ENCODE peak calls at places on chromosomes 11 and 22, in four cellular contexts. One of them, this sample, is unnamed.

GRCh38 chr11:69560141-69560790 is 78.8 kb downstream of the LINC01488 start:
- DNase-seq in foreskin keratinocyte: peak
- DNase-seq in suprapubic skin: no peak
- DNase-seq in CD8-positive, alpha-beta memory T cell: no peak
- DNase-seq in this sample: no peak

GRCh38 chr22:37533995-37534394 is 14.8 kb upstream of the CARD10 start:
- DNase-seq in CD8-positive, alpha-beta memory T cell: no peak
- DNase-seq in foreskin keratinocyte: peak
- DNase-seq in suprapubic skin: no peak
- DNase-seq in this sample: no peak

GRCh38 chr11:13778345-13778744 is 109.9 kb downstream of the FAR1 start:
- DNase-seq in foreskin keratinocyte: no peak
- DNase-seq in CD8-positive, alpha-beta memory T cell: no peak
- DNase-seq in suprapubic skin: no peak
- DNase-seq in this sample: no peak

GRCh38 chr22:42433754-42434153 is 1.6 kb upstream of the NFAM1 start:
- DNase-seq in suprapubic skin: no peak
- DNase-seq in CD8-positive, alpha-beta memory T cell: no peak
- DNase-seq in foreskin keratinocyte: peak
- DNase-seq in this sample: no peak

GRCh38 chr22:21443057-21443734 is 24.0 kb upstream of the TMEM191C start:
- DNase-seq in CD8-positive, alpha-beta memory T cell: no peak
- DNase-seq in foreskin keratinocyte: no peak
- DNase-seq in suprapubic skin: peak
- DNase-seq in this sample: no peak

GRCh38 chr11:118870396-118871343 is 13.0 kb upstream of the CXCR5 start:
- DNase-seq in suprapubic skin: no peak
- DNase-seq in foreskin keratinocyte: no peak
- DNase-seq in CD8-positive, alpha-beta memory T cell: no peak
- DNase-seq in this sample: peak

GRCh38 chr11:93967258-93967657 is 53.9 kb upstream of the HEPHL1 start:
- DNase-seq in CD8-positive, alpha-beta memory T cell: no peak
- DNase-seq in foreskin keratinocyte: no peak
- DNase-seq in suprapubic skin: no peak
- DNase-seq in this sample: no peak

GRCh38 chr11:86459002-86459385 is 84.3 kb downstream of the CCDC81 start:
- DNase-seq in foreskin keratinocyte: no peak
- DNase-seq in suprapubic skin: no peak
- DNase-seq in CD8-positive, alpha-beta memory T cell: no peak
- DNase-seq in this sample: no peak

GRCh38 chr11:16881074-16881709 is 133.0 kb downstream of the PLEKHA7 start:
- DNase-seq in foreskin keratinocyte: peak
- DNase-seq in suprapubic skin: no peak
- DNase-seq in CD8-positive, alpha-beta memory T cell: no peak
- DNase-seq in this sample: peak

GRCh38 chr11:126404367-126404766 is 48.9 kb downstream of the ST3GAL4 start:
- DNase-seq in suprapubic skin: no peak
- DNase-seq in CD8-positive, alpha-beta memory T cell: no peak
- DNase-seq in foreskin keratinocyte: no peak
- DNase-seq in this sample: no peak

GRCh38 chr11:124174001-124174400 is 9.1 kb upstream of the OR10D3 start:
- DNase-seq in foreskin keratinocyte: peak
- DNase-seq in CD8-positive, alpha-beta memory T cell: no peak
- DNase-seq in suprapubic skin: no peak
- DNase-seq in this sample: no peak

GRCh38 chr11:78138694-78139421 is 568 bp downstream of the ALG8 start:
- DNase-seq in suprapubic skin: no peak
- DNase-seq in CD8-positive, alpha-beta memory T cell: peak
- DNase-seq in foreskin keratinocyte: peak
- DNase-seq in this sample: no peak

GRCh38 chr11:95140397-95141030 is 50.9 kb downstream of the ENDOD1 start:
- DNase-seq in foreskin keratinocyte: no peak
- DNase-seq in CD8-positive, alpha-beta memory T cell: no peak
- DNase-seq in suprapubic skin: no peak
- DNase-seq in this sample: no peak

GRCh38 chr11:60193687-60194433 is 11.0 kb upstream of the MS4A6A start:
- DNase-seq in suprapubic skin: no peak
- DNase-seq in foreskin keratinocyte: peak
- DNase-seq in CD8-positive, alpha-beta memory T cell: peak
- DNase-seq in this sample: no peak

GRCh38 chr11:62514151-62514550 is 32.5 kb downstream of the AHNAK start:
- DNase-seq in foreskin keratinocyte: peak
- DNase-seq in CD8-positive, alpha-beta memory T cell: no peak
- DNase-seq in suprapubic skin: no peak
- DNase-seq in this sample: no peak

GRCh38 chr11:96101146-96101545 is 177.2 kb upstream of the MTMR2 start:
- DNase-seq in suprapubic skin: no peak
- DNase-seq in foreskin keratinocyte: no peak
- DNase-seq in CD8-positive, alpha-beta memory T cell: no peak
- DNase-seq in this sample: no peak

GRCh38 chr11:133271206-133271605 is 261.1 kb downstream of the OPCML start:
- DNase-seq in suprapubic skin: no peak
- DNase-seq in CD8-positive, alpha-beta memory T cell: no peak
- DNase-seq in foreskin keratinocyte: no peak
- DNase-seq in this sample: no peak

GRCh38 chr11:129372609-129373488 is 2.8 kb upstream of the BARX2 start:
- DNase-seq in CD8-positive, alpha-beta memory T cell: no peak
- DNase-seq in suprapubic skin: no peak
- DNase-seq in foreskin keratinocyte: no peak
- DNase-seq in this sample: no peak

GRCh38 chr11:2547806-2548205 is 103.0 kb downstream of the KCNQ1 start:
- DNase-seq in foreskin keratinocyte: no peak
- DNase-seq in CD8-positive, alpha-beta memory T cell: no peak
- DNase-seq in suprapubic skin: peak
- DNase-seq in this sample: no peak

GRCh38 chr11:124899376-124900145 is 1.9 kb upstream of the ROBO4 start:
- DNase-seq in CD8-positive, alpha-beta memory T cell: no peak
- DNase-seq in foreskin keratinocyte: peak
- DNase-seq in suprapubic skin: no peak
- DNase-seq in this sample: no peak

GRCh38 chr22:36302439-36303114 is 49.6 kb downstream of the APOL1 start:
- DNase-seq in foreskin keratinocyte: no peak
- DNase-seq in suprapubic skin: no peak
- DNase-seq in CD8-positive, alpha-beta memory T cell: no peak
- DNase-seq in this sample: no peak
- H3K27ac ChIP-seq in foreskin keratinocyte: no peak
- H3K27ac ChIP-seq in suprapubic skin: no peak
- H3K27ac ChIP-seq in CD8-positive, alpha-beta memory T cell: no peak
- H3K27ac ChIP-seq in this sample: no peak

DNA sequence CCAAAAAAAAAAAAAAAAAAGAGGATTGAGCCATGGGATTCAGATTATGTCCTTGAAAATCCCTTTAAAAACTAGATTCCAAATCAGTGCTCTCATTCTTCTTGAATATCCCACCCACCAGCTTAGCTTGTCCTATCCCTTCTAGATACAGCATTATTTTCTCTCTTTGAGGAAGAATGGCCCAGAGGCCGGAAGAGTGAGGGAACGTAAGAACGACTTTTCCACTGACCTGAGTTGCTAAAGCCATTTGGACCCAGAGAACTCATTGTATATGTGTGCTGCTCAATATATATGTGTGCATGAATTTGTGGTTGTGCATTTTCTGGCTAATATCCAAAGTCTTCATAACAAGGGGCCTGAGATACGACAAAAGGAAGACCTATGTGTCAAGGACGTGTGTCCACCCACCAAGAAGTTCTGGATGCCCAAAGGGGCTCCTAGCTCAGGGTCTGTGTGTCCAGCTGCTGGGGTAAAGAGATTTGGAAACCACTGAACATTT is 35.0 kb upstream of the CREB3L1 start:
- DNase-seq in foreskin keratinocyte: no peak
- DNase-seq in CD8-positive, alpha-beta memory T cell: no peak
- DNase-seq in suprapubic skin: no peak
- DNase-seq in this sample: no peak
- H3K27ac ChIP-seq in foreskin keratinocyte: peak
- H3K27ac ChIP-seq in CD8-positive, alpha-beta memory T cell: peak
- H3K27ac ChIP-seq in suprapubic skin: peak
- H3K27ac ChIP-seq in this sample: no peak

DNA sequence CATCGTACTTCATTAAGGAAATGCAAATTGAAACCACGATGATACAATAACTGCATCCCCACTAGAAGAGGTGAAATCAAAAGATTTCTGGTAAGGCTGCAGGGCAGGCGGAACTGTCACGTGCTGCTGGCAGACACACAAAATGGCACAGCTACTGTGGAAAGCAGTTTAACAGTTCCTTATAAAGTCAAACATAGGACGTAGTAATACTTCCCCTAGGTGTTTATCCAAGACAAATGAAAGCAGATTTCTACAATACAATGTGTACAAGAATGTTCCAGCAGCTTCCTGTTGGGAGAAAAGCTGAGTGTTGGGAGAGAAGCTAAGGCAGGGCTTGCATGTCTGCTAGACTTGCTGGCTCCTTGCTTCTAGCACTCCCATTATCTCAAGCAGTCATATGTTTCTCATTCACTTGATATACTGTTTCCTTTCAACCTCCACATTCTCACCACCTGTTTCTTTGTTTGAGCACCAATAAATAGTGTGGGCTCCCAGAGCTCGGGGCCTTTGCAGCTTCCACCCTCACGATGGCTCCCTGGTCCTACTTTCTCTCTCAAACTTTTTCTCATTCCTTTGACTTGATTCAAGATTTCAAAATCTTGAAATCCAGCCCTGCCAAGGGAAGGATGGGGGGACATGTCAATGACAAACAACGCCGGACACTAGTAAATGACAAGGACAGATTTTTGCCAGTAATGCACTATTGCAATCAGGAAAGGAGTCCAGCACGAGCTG is 21.3 kb upstream of the IL17RA start:
- DNase-seq in suprapubic skin: no peak
- DNase-seq in CD8-positive, alpha-beta memory T cell: no peak
- DNase-seq in foreskin keratinocyte: no peak
- DNase-seq in this sample: no peak
- H3K27ac ChIP-seq in suprapubic skin: no peak
- H3K27ac ChIP-seq in CD8-positive, alpha-beta memory T cell: no peak
- H3K27ac ChIP-seq in foreskin keratinocyte: no peak
- H3K27ac ChIP-seq in this sample: no peak

DNA sequence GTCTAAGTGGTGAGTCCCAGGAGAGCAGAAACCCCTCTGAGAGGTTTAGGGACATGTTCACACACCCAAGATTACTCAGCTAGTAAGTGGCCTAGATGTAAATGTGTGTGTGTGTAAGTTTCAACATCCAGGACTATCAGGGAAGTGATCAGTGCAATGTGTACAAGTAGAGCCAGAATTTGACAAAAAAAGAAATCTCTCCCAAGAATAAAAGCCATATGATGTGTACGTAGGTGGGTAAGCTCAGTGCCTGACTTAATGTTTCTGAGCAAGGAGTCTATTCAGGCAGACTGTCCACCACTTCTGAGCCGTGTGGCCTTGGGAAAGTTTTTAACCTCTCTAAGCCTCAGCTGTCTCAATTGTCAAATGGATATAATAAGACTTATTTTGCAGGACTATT is 133.8 kb upstream of the NAV2 start:
- DNase-seq in foreskin keratinocyte: no peak
- DNase-seq in suprapubic skin: no peak
- DNase-seq in CD8-positive, alpha-beta memory T cell: no peak
- DNase-seq in this sample: no peak
- H3K27ac ChIP-seq in foreskin keratinocyte: no peak
- H3K27ac ChIP-seq in suprapubic skin: peak
- H3K27ac ChIP-seq in CD8-positive, alpha-beta memory T cell: no peak
- H3K27ac ChIP-seq in this sample: peak

DNA sequence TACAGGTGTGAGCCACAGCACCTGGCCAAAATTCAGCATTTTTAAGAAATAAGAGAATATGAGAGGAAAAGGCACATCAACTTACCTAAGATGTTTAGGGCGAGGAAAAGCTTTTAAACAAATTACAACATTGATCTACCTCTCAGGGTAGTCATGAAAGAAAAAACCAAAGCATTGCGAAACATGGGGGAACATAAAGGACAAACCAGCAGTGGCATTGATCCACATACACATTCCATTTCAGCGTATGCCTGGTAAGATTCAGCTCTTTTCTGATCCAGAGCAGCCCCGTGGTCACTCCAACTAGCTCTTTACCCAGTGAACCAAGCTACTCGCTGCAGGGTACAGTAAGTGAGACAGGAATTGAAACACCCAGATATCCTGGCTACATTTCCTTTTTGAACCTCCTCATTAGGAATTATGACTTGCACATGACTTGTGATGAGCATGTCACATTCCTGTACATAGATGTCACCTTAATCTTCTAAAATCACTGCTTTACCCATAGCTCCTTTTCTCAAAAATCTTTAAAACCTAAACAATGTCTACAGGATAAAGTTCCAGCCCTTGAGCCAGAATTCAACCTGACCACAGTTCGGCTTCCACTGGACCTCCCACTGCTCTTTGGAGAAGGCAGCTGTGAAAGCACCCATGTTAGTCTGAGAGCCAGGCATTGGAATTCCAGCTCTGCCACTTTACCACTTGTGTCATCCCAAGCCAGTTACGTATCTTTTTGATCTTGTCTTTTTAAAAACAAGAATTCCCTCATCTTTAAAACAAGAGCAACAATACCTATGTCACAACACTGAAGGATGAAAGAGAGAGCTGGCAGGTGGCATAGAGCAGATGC is 42.9 kb upstream of the AKIP1 start:
- DNase-seq in foreskin keratinocyte: peak
- DNase-seq in CD8-positive, alpha-beta memory T cell: no peak
- DNase-seq in suprapubic skin: no peak
- DNase-seq in this sample: no peak
- H3K27ac ChIP-seq in foreskin keratinocyte: no peak
- H3K27ac ChIP-seq in CD8-positive, alpha-beta memory T cell: no peak
- H3K27ac ChIP-seq in suprapubic skin: peak
- H3K27ac ChIP-seq in this sample: no peak

DNA sequence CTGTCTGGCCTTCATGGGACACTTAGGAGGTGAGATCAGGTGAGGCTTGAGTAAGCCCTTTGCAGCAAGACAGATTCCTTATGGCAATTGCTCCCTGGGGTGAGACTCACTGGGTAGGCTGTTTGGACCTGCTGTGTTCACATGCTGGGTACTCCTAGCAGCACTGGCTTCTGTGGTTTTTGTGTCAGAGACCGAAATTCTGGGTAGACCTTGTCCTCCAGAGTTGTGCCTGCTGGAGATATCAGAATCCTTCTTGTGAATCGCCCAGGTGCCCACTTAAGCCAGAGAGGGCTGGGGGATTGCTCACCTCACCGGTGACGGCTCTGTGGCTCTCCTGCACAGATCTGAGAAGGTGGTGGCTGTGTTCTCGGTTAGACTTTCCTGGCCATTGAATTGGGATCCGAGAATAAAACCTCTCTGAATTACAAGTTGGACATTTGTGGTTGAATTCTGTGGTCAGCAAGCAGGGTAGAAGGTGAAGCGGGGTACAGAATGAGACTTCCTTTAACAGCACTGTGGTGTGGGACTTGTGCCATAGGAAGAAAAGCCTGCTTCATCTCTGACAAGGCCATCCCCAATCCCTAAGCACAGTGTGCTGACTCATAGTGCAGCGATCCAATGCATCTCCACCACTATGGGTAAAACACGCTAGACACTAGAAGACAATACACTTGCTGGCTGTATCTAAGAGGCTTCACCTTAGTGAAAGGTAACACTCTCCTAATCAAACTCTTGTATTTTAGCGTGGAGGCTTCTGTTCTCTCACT is 52.5 kb upstream of the TTC12 start:
- DNase-seq in foreskin keratinocyte: peak
- DNase-seq in suprapubic skin: no peak
- DNase-seq in CD8-positive, alpha-beta memory T cell: no peak
- DNase-seq in this sample: no peak
- H3K27ac ChIP-seq in foreskin keratinocyte: no peak
- H3K27ac ChIP-seq in suprapubic skin: no peak
- H3K27ac ChIP-seq in CD8-positive, alpha-beta memory T cell: no peak
- H3K27ac ChIP-seq in this sample: peak

GRCh38 chr22:26008587-26008986 is 160.7 kb upstream of the SEZ6L start:
- DNase-seq in suprapubic skin: no peak
- DNase-seq in CD8-positive, alpha-beta memory T cell: no peak
- DNase-seq in foreskin keratinocyte: no peak
- DNase-seq in this sample: no peak
- H3K27ac ChIP-seq in suprapubic skin: no peak
- H3K27ac ChIP-seq in CD8-positive, alpha-beta memory T cell: no peak
- H3K27ac ChIP-seq in foreskin keratinocyte: no peak
- H3K27ac ChIP-seq in this sample: no peak

This sample was measured in substantia nigra.